ENCODE peak calls at places on chromosomes 6 and 20, in nine cellular contexts. One of them, this sample, is unnamed.

GRCh38 chr20:51462566-51463276 is 79.8 kb downstream of the NFATC2 start:
- DNase-seq in activated T-cell treated with anti-CD3 and anti-CD28 coated beads for 1 hour: no peak
- DNase-seq in CD8-positive, alpha-beta T cell: no peak
- DNase-seq in iPS-NIHi11: no peak
- DNase-seq in NCI-H2171 treated with DMSO at 0.1 percent for 48 hours: no peak
- DNase-seq in ELF-1: no peak
- DNase-seq in GM20000: no peak
- DNase-seq in BJ: no peak
- DNase-seq in DMS153: no peak
- DNase-seq in this sample: no peak

GRCh38 chr6:85675030-85675819 is 32.5 kb upstream of the SYNCRIP start:
- DNase-seq in ELF-1: peak
- DNase-seq in NCI-H2171 treated with DMSO at 0.1 percent for 48 hours: no peak
- DNase-seq in BJ: no peak
- DNase-seq in iPS-NIHi11: no peak
- DNase-seq in CD8-positive, alpha-beta T cell: no peak
- DNase-seq in activated T-cell treated with anti-CD3 and anti-CD28 coated beads for 1 hour: no peak
- DNase-seq in GM20000: no peak
- DNase-seq in DMS153: no peak
- DNase-seq in this sample: peak

GRCh38 chr20:4708856-4709255 is 12.9 kb upstream of the PRND start:
- DNase-seq in ELF-1: no peak
- DNase-seq in NCI-H2171 treated with DMSO at 0.1 percent for 48 hours: peak
- DNase-seq in BJ: no peak
- DNase-seq in GM20000: no peak
- DNase-seq in iPS-NIHi11: no peak
- DNase-seq in activated T-cell treated with anti-CD3 and anti-CD28 coated beads for 1 hour: no peak
- DNase-seq in DMS153: no peak
- DNase-seq in CD8-positive, alpha-beta T cell: no peak
- DNase-seq in this sample: no peak

GRCh38 chr6:112269165-112269564 is 14.8 kb upstream of the LAMA4 start:
- DNase-seq in activated T-cell treated with anti-CD3 and anti-CD28 coated beads for 1 hour: no peak
- DNase-seq in NCI-H2171 treated with DMSO at 0.1 percent for 48 hours: no peak
- DNase-seq in iPS-NIHi11: no peak
- DNase-seq in CD8-positive, alpha-beta T cell: no peak
- DNase-seq in BJ: no peak
- DNase-seq in DMS153: no peak
- DNase-seq in GM20000: no peak
- DNase-seq in ELF-1: no peak
- DNase-seq in this sample: no peak

GRCh38 chr6:2765166-2765895 is at the start of gene WRNIP1:
- DNase-seq in DMS153: peak
- DNase-seq in GM20000: peak
- DNase-seq in BJ: peak
- DNase-seq in iPS-NIHi11: peak
- DNase-seq in CD8-positive, alpha-beta T cell: peak
- DNase-seq in activated T-cell treated with anti-CD3 and anti-CD28 coated beads for 1 hour: peak
- DNase-seq in NCI-H2171 treated with DMSO at 0.1 percent for 48 hours: peak
- DNase-seq in ELF-1: peak
- DNase-seq in this sample: peak

GRCh38 chr6:40343887-40344565 is 243.1 kb downstream of the LRFN2 start:
- DNase-seq in BJ: no peak
- DNase-seq in activated T-cell treated with anti-CD3 and anti-CD28 coated beads for 1 hour: no peak
- DNase-seq in iPS-NIHi11: no peak
- DNase-seq in DMS153: no peak
- DNase-seq in NCI-H2171 treated with DMSO at 0.1 percent for 48 hours: no peak
- DNase-seq in ELF-1: no peak
- DNase-seq in GM20000: no peak
- DNase-seq in CD8-positive, alpha-beta T cell: no peak
- DNase-seq in this sample: no peak

GRCh38 chr6:23302499-23302898 is 733.1 kb downstream of the HDGFL1 start:
- DNase-seq in CD8-positive, alpha-beta T cell: no peak
- DNase-seq in NCI-H2171 treated with DMSO at 0.1 percent for 48 hours: no peak
- DNase-seq in GM20000: no peak
- DNase-seq in iPS-NIHi11: no peak
- DNase-seq in activated T-cell treated with anti-CD3 and anti-CD28 coated beads for 1 hour: no peak
- DNase-seq in DMS153: no peak
- DNase-seq in ELF-1: no peak
- DNase-seq in BJ: no peak
- DNase-seq in this sample: no peak

GRCh38 chr6:1575213-1576041 is 34.3 kb upstream of the FOXC1 start:
- DNase-seq in ELF-1: peak
- DNase-seq in CD8-positive, alpha-beta T cell: no peak
- DNase-seq in NCI-H2171 treated with DMSO at 0.1 percent for 48 hours: no peak
- DNase-seq in iPS-NIHi11: no peak
- DNase-seq in activated T-cell treated with anti-CD3 and anti-CD28 coated beads for 1 hour: no peak
- DNase-seq in GM20000: no peak
- DNase-seq in BJ: no peak
- DNase-seq in DMS153: no peak
- DNase-seq in this sample: no peak

GRCh38 chr6:11585426-11586016 is 48.0 kb downstream of the TMEM170B start:
- DNase-seq in DMS153: no peak
- DNase-seq in activated T-cell treated with anti-CD3 and anti-CD28 coated beads for 1 hour: no peak
- DNase-seq in BJ: no peak
- DNase-seq in CD8-positive, alpha-beta T cell: no peak
- DNase-seq in NCI-H2171 treated with DMSO at 0.1 percent for 48 hours: peak
- DNase-seq in ELF-1: no peak
- DNase-seq in iPS-NIHi11: peak
- DNase-seq in GM20000: peak
- DNase-seq in this sample: peak

GRCh38 chr20:642398-643174 is 10.4 kb downstream of the SRXN1 start:
- DNase-seq in GM20000: peak
- DNase-seq in NCI-H2171 treated with DMSO at 0.1 percent for 48 hours: no peak
- DNase-seq in ELF-1: no peak
- DNase-seq in DMS153: no peak
- DNase-seq in BJ: no peak
- DNase-seq in CD8-positive, alpha-beta T cell: no peak
- DNase-seq in iPS-NIHi11: peak
- DNase-seq in activated T-cell treated with anti-CD3 and anti-CD28 coated beads for 1 hour: no peak
- DNase-seq in this sample: no peak

GRCh38 chr6:18904681-18905080 is 517.5 kb downstream of the RNF144B start:
- DNase-seq in DMS153: no peak
- DNase-seq in activated T-cell treated with anti-CD3 and anti-CD28 coated beads for 1 hour: no peak
- DNase-seq in ELF-1: no peak
- DNase-seq in iPS-NIHi11: no peak
- DNase-seq in CD8-positive, alpha-beta T cell: no peak
- DNase-seq in BJ: no peak
- DNase-seq in GM20000: no peak
- DNase-seq in NCI-H2171 treated with DMSO at 0.1 percent for 48 hours: no peak
- DNase-seq in this sample: no peak

GRCh38 chr6:168194732-168195565 is 115.9 kb upstream of the FRMD1 start:
- DNase-seq in BJ: no peak
- DNase-seq in iPS-NIHi11: no peak
- DNase-seq in DMS153: peak
- DNase-seq in CD8-positive, alpha-beta T cell: no peak
- DNase-seq in ELF-1: no peak
- DNase-seq in activated T-cell treated with anti-CD3 and anti-CD28 coated beads for 1 hour: no peak
- DNase-seq in NCI-H2171 treated with DMSO at 0.1 percent for 48 hours: no peak
- DNase-seq in GM20000: no peak
- DNase-seq in this sample: no peak

This sample was measured in PC-9.